ENCODE peak calls at places on chromosome 1, in five cellular contexts. One of them, this sample, is unnamed.

GRCh38 chr1:22255341-22256212 is 112.7 kb upstream of the WNT4 start:
- DNase-seq in MM.1S: no peak
- DNase-seq in colonic mucosa: peak; percentile 63
- DNase-seq in brain microvascular endothelial cell: peak; percentile 16
- DNase-seq in HFF-Myc: no peak
- DNase-seq in this sample: no peak

GRCh38 chr1:231241751-231242150 is 739 bp downstream of the GNPAT start:
- DNase-seq in MM.1S: peak; percentile 28
- DNase-seq in colonic mucosa: peak; percentile 69
- DNase-seq in brain microvascular endothelial cell: no peak
- DNase-seq in HFF-Myc: no peak
- DNase-seq in this sample: peak; percentile 40

GRCh38 chr1:176719478-176719877 is 256.5 kb downstream of the PAPPA2 start:
- DNase-seq in MM.1S: no peak
- DNase-seq in colonic mucosa: no peak
- DNase-seq in brain microvascular endothelial cell: no peak
- DNase-seq in HFF-Myc: no peak
- DNase-seq in this sample: no peak

GRCh38 chr1:25724986-25725385 is 75.0 kb upstream of the SELENON start:
- DNase-seq in MM.1S: no peak
- DNase-seq in colonic mucosa: no peak
- DNase-seq in brain microvascular endothelial cell: no peak
- DNase-seq in HFF-Myc: no peak
- DNase-seq in this sample: no peak

GRCh38 chr1:162062542-162063015 is 6.9 kb upstream of the NOS1AP start:
- DNase-seq in MM.1S: no peak
- DNase-seq in colonic mucosa: no peak
- DNase-seq in brain microvascular endothelial cell: peak; percentile 28
- DNase-seq in HFF-Myc: peak; percentile 52
- DNase-seq in this sample: no peak

GRCh38 chr1:153945131-153945794 is 1.3 kb downstream of the DENND4B start:
- DNase-seq in MM.1S: peak; percentile 46
- DNase-seq in colonic mucosa: peak; percentile 63
- DNase-seq in brain microvascular endothelial cell: no peak
- DNase-seq in HFF-Myc: no peak
- DNase-seq in this sample: peak; percentile 58

GRCh38 chr1:53073899-53074311 is 11.9 kb downstream of the PODN start:
- DNase-seq in MM.1S: no peak
- DNase-seq in colonic mucosa: no peak
- DNase-seq in brain microvascular endothelial cell: no peak
- DNase-seq in HFF-Myc: no peak
- DNase-seq in this sample: no peak

GRCh38 chr1:213772711-213773110 is 215.1 kb upstream of the PROX1 start:
- DNase-seq in MM.1S: no peak
- DNase-seq in colonic mucosa: no peak
- DNase-seq in brain microvascular endothelial cell: no peak
- DNase-seq in HFF-Myc: no peak
- DNase-seq in this sample: no peak

GRCh38 chr1:52059326-52059725 is 3.2 kb downstream of the BTF3L4 start:
- DNase-seq in MM.1S: no peak
- DNase-seq in colonic mucosa: no peak
- DNase-seq in brain microvascular endothelial cell: no peak
- DNase-seq in HFF-Myc: no peak
- DNase-seq in this sample: peak; percentile 24

GRCh38 chr1:27912429-27912828 is 22.4 kb upstream of the SMPDL3B start:
- DNase-seq in MM.1S: no peak
- DNase-seq in colonic mucosa: no peak
- DNase-seq in brain microvascular endothelial cell: no peak
- DNase-seq in HFF-Myc: no peak
- DNase-seq in this sample: no peak

GRCh38 chr1:198607714-198608113 is 31.1 kb upstream of the PTPRC start:
- DNase-seq in MM.1S: no peak
- DNase-seq in colonic mucosa: no peak
- DNase-seq in brain microvascular endothelial cell: no peak
- DNase-seq in HFF-Myc: no peak
- DNase-seq in this sample: no peak

GRCh38 chr1:2824999-2825398 is 23.5 kb upstream of the TTC34 start:
- DNase-seq in MM.1S: no peak
- DNase-seq in colonic mucosa: no peak
- DNase-seq in brain microvascular endothelial cell: no peak
- DNase-seq in HFF-Myc: no peak
- DNase-seq in this sample: no peak

GRCh38 chr1:206497774-206498173 is 9.6 kb upstream of the RASSF5 start:
- DNase-seq in MM.1S: no peak
- DNase-seq in colonic mucosa: no peak
- DNase-seq in brain microvascular endothelial cell: no peak
- DNase-seq in HFF-Myc: no peak
- DNase-seq in this sample: no peak

GRCh38 chr1:178500091-178500770 is 3.5 kb upstream of the CLEC20A start:
- DNase-seq in MM.1S: no peak
- DNase-seq in colonic mucosa: no peak
- DNase-seq in brain microvascular endothelial cell: no peak
- DNase-seq in HFF-Myc: no peak
- DNase-seq in this sample: no peak

GRCh38 chr1:200206340-200206739 is 178.8 kb downstream of the NR5A2 start:
- DNase-seq in MM.1S: no peak
- DNase-seq in colonic mucosa: no peak
- DNase-seq in brain microvascular endothelial cell: peak; percentile 25
- DNase-seq in HFF-Myc: no peak
- DNase-seq in this sample: peak; percentile 70

GRCh38 chr1:33130297-33130696 is 49.3 kb downstream of the AZIN2 start:
- DNase-seq in MM.1S: no peak
- DNase-seq in colonic mucosa: no peak
- DNase-seq in brain microvascular endothelial cell: peak; percentile 27
- DNase-seq in HFF-Myc: no peak
- DNase-seq in this sample: peak; percentile 52

GRCh38 chr1:43481481-43481880 is 27.8 kb upstream of the HYI start:
- DNase-seq in MM.1S: no peak
- DNase-seq in colonic mucosa: no peak
- DNase-seq in brain microvascular endothelial cell: no peak
- DNase-seq in HFF-Myc: no peak
- DNase-seq in this sample: peak; percentile 31

GRCh38 chr1:234707641-234708040 is 97.7 kb upstream of the IRF2BP2 start:
- DNase-seq in MM.1S: no peak
- DNase-seq in colonic mucosa: peak; percentile 18
- DNase-seq in brain microvascular endothelial cell: no peak
- DNase-seq in HFF-Myc: no peak
- DNase-seq in this sample: peak; percentile 57

GRCh38 chr1:3821004-3821933 is 25.0 kb upstream of the LRRC47 start:
- DNase-seq in MM.1S: no peak
- DNase-seq in colonic mucosa: no peak
- DNase-seq in brain microvascular endothelial cell: no peak
- DNase-seq in HFF-Myc: no peak
- DNase-seq in this sample: no peak

GRCh38 chr1:147084273-147085096 is 87.8 kb downstream of the PRKAB2 start:
- DNase-seq in MM.1S: peak; percentile 84
- DNase-seq in colonic mucosa: peak; percentile 72
- DNase-seq in brain microvascular endothelial cell: peak; percentile 92
- DNase-seq in HFF-Myc: peak; percentile 74
- DNase-seq in this sample: peak; percentile 79

GRCh38 chr1:15981679-15982078 is 5.8 kb upstream of the ZBTB17 start:
- DNase-seq in MM.1S: no peak
- DNase-seq in colonic mucosa: no peak
- DNase-seq in brain microvascular endothelial cell: no peak
- DNase-seq in HFF-Myc: no peak
- DNase-seq in this sample: no peak

GRCh38 chr1:225480825-225481434 is 53.1 kb upstream of the LBR start:
- DNase-seq in MM.1S: peak; percentile 77
- DNase-seq in colonic mucosa: peak; percentile 83
- DNase-seq in brain microvascular endothelial cell: no peak
- DNase-seq in HFF-Myc: no peak
- DNase-seq in this sample: peak; percentile 38

GRCh38 chr1:204417231-204417997 is 5.8 kb upstream of the PPP1R15B start:
- DNase-seq in MM.1S: no peak
- DNase-seq in colonic mucosa: peak; percentile 78
- DNase-seq in brain microvascular endothelial cell: peak; percentile 97
- DNase-seq in HFF-Myc: no peak
- DNase-seq in this sample: peak; percentile 95

GRCh38 chr1:31653761-31654160 is 9.1 kb upstream of the PEF1 start:
- DNase-seq in MM.1S: no peak
- DNase-seq in colonic mucosa: no peak
- DNase-seq in brain microvascular endothelial cell: no peak
- DNase-seq in HFF-Myc: no peak
- DNase-seq in this sample: no peak

GRCh38 chr1:87329756-87330200 is 1.1 kb downstream of the LMO4 start:
- DNase-seq in MM.1S: peak; percentile 41
- DNase-seq in colonic mucosa: no peak
- DNase-seq in brain microvascular endothelial cell: no peak
- DNase-seq in HFF-Myc: no peak
- DNase-seq in this sample: no peak

GRCh38 chr1:22210636-22211035 is 67.7 kb upstream of the WNT4 start:
- DNase-seq in MM.1S: no peak
- DNase-seq in colonic mucosa: no peak
- DNase-seq in brain microvascular endothelial cell: no peak
- DNase-seq in HFF-Myc: no peak
- DNase-seq in this sample: no peak

GRCh38 chr1:29478046-29478791 is 241.9 kb downstream of the PTPRU start:
- DNase-seq in MM.1S: no peak
- DNase-seq in colonic mucosa: no peak
- DNase-seq in brain microvascular endothelial cell: no peak
- DNase-seq in HFF-Myc: no peak
- DNase-seq in this sample: no peak

GRCh38 chr1:36382231-36382630 is 3.5 kb downstream of the STK40 start:
- DNase-seq in MM.1S: no peak
- DNase-seq in colonic mucosa: no peak
- DNase-seq in brain microvascular endothelial cell: no peak
- DNase-seq in HFF-Myc: no peak
- DNase-seq in this sample: no peak

GRCh38 chr1:30668026-30668425 is 55.4 kb downstream of the MATN1 start:
- DNase-seq in MM.1S: no peak
- DNase-seq in colonic mucosa: peak; percentile 80
- DNase-seq in brain microvascular endothelial cell: no peak
- DNase-seq in HFF-Myc: no peak
- DNase-seq in this sample: peak; percentile 49

GRCh38 chr1:17653728-17654351 is 101.3 kb upstream of the ACTL8 start:
- DNase-seq in MM.1S: peak; percentile 28
- DNase-seq in colonic mucosa: no peak
- DNase-seq in brain microvascular endothelial cell: peak; percentile 33
- DNase-seq in HFF-Myc: no peak
- DNase-seq in this sample: peak; percentile 40

GRCh38 chr1:11783556-11783955 is 21.6 kb downstream of the C1orf167 start:
- DNase-seq in MM.1S: peak; percentile 72
- DNase-seq in colonic mucosa: no peak
- DNase-seq in brain microvascular endothelial cell: no peak
- DNase-seq in HFF-Myc: no peak
- DNase-seq in this sample: no peak

GRCh38 chr1:11780380-11781147 is 18.6 kb downstream of the C1orf167 start:
- DNase-seq in MM.1S: no peak
- DNase-seq in colonic mucosa: no peak
- DNase-seq in brain microvascular endothelial cell: no peak
- DNase-seq in HFF-Myc: no peak
- DNase-seq in this sample: no peak

GRCh38 chr1:11784256-11784992 is 21.3 kb downstream of the MTHFR start:
- DNase-seq in MM.1S: no peak
- DNase-seq in colonic mucosa: no peak
- DNase-seq in brain microvascular endothelial cell: no peak
- DNase-seq in HFF-Myc: no peak
- DNase-seq in this sample: no peak

GRCh38 chr1:11781298-11781697 is 19.3 kb downstream of the C1orf167 start:
- DNase-seq in MM.1S: no peak
- DNase-seq in colonic mucosa: no peak
- DNase-seq in brain microvascular endothelial cell: no peak
- DNase-seq in HFF-Myc: no peak
- DNase-seq in this sample: no peak

GRCh38 chr1:11782127-11782708 is 20.2 kb downstream of the C1orf167 start:
- DNase-seq in MM.1S: no peak
- DNase-seq in colonic mucosa: no peak
- DNase-seq in brain microvascular endothelial cell: no peak
- DNase-seq in HFF-Myc: no peak
- DNase-seq in this sample: no peak
- TF ChIP-seq CTCF in MM.1S: no peak
- TF ChIP-seq CTCF in colonic mucosa: no peak
- TF ChIP-seq CTCF in brain microvascular endothelial cell: no peak
- TF ChIP-seq CTCF in HFF-Myc: no peak
- TF ChIP-seq CTCF in this sample: no peak

GRCh38 chr1:165858364-165858823 is 31.0 kb downstream of the UCK2 start:
- DNase-seq in MM.1S: no peak
- DNase-seq in colonic mucosa: peak; percentile 47
- DNase-seq in brain microvascular endothelial cell: no peak
- DNase-seq in HFF-Myc: no peak
- DNase-seq in this sample: no peak

GRCh38 chr1:165858928-165859845 is 31.8 kb downstream of the UCK2 start:
- DNase-seq in MM.1S: no peak
- DNase-seq in colonic mucosa: peak; percentile 53
- DNase-seq in brain microvascular endothelial cell: no peak
- DNase-seq in HFF-Myc: no peak
- DNase-seq in this sample: no peak

GRCh38 chr1:165856606-165857005 is 29.2 kb downstream of the UCK2 start:
- DNase-seq in MM.1S: no peak
- DNase-seq in colonic mucosa: no peak
- DNase-seq in brain microvascular endothelial cell: no peak
- DNase-seq in HFF-Myc: no peak
- DNase-seq in this sample: no peak

GRCh38 chr1:165855010-165855838 is 27.8 kb downstream of the UCK2 start:
- DNase-seq in MM.1S: no peak
- DNase-seq in colonic mucosa: no peak
- DNase-seq in brain microvascular endothelial cell: no peak
- DNase-seq in HFF-Myc: no peak
- DNase-seq in this sample: no peak

GRCh38 chr1:165857046-165857801 is 29.8 kb downstream of the UCK2 start:
- DNase-seq in MM.1S: no peak
- DNase-seq in colonic mucosa: peak; percentile 28
- DNase-seq in brain microvascular endothelial cell: no peak
- DNase-seq in HFF-Myc: no peak
- DNase-seq in this sample: peak; percentile 47
- H3K4me3 ChIP-seq in MM.1S: no peak overlapping the region
- H3K4me3 ChIP-seq in colonic mucosa: no peak overlapping the region
- H3K4me3 ChIP-seq in brain microvascular endothelial cell: no peak overlapping the region
- H3K4me3 ChIP-seq in HFF-Myc: no peak overlapping the region
- H3K4me3 ChIP-seq in this sample: no peak overlapping the region

GRCh38 chr1:99955375-99955774 is 14.4 kb upstream of the SLC35A3 start:
- DNase-seq in MM.1S: no peak
- DNase-seq in colonic mucosa: no peak
- DNase-seq in brain microvascular endothelial cell: no peak
- DNase-seq in HFF-Myc: no peak
- DNase-seq in this sample: no peak
- TF ChIP-seq CTCF in MM.1S: no peak
- TF ChIP-seq CTCF in colonic mucosa: no peak
- TF ChIP-seq CTCF in brain microvascular endothelial cell: no peak
- TF ChIP-seq CTCF in HFF-Myc: no peak
- TF ChIP-seq CTCF in this sample: no peak

DNA sequence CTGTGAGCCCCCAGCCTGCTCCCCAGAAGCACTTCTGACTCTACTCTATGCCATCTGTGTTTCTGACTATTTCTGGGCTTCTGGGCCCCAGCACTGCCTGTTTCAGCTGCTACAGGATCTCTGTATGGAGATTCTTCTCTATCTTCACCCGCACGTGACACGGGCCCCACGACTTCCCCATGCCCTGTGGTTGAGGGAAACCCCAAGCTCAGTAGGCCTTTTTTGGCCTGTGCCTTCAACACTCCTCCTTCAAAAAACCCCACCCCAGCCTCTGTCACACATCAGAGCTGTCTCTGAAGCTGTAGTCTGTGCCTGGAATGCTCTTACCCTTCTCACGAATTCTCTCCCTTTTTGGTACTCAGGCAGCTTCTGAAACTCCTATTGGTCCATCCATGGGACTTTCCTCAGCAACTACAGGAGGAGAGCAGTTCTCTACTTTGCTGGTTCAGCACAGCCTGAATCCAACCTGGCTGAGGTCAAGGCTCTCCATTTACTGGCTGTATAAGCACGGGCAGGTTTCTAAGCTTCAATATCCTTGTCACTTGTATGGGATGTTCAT is 2.0 kb upstream of the NID1 start:
- DNase-seq in MM.1S: peak; percentile 57
- DNase-seq in colonic mucosa: peak; percentile 56
- DNase-seq in brain microvascular endothelial cell: no peak
- DNase-seq in HFF-Myc: no peak
- DNase-seq in this sample: no peak
- H3K4me3 ChIP-seq in MM.1S: no peak overlapping the region
- H3K4me3 ChIP-seq in colonic mucosa: no peak overlapping the region
- H3K4me3 ChIP-seq in brain microvascular endothelial cell: no peak overlapping the region
- H3K4me3 ChIP-seq in HFF-Myc: no peak overlapping the region
- H3K4me3 ChIP-seq in this sample: no peak overlapping the region

This sample was measured in foreskin fibroblast.